ENCODE peak calls at places on chromosomes 6 and 20, in eight cellular contexts. One of them, this sample, is unnamed.

GRCh38 chr20:49586967-49587587 is 19.1 kb upstream of the PTGIS start:
- DNase-seq in cardiac fibroblast: peak; percentile 37
- DNase-seq in cardiac muscle cell: peak; percentile 57
- DNase-seq in NCI-H187 treated with DMSO at 0.1 percent for 48 hours: no peak
- DNase-seq in ACHN: no peak
- DNase-seq in A172: no peak
- DNase-seq in right atrium auricular region: no peak
- DNase-seq in HT-29: no peak
- DNase-seq in this sample: no peak

GRCh38 chr6:169640347-169640972 is 61.4 kb downstream of the WDR27 start:
- DNase-seq in NCI-H187 treated with DMSO at 0.1 percent for 48 hours: no peak
- DNase-seq in HT-29: no peak
- DNase-seq in ACHN: no peak
- DNase-seq in cardiac fibroblast: no peak
- DNase-seq in cardiac muscle cell: peak; percentile 23
- DNase-seq in A172: no peak
- DNase-seq in right atrium auricular region: no peak
- DNase-seq in this sample: no peak

GRCh38 chr20:10115021-10115420 is 80.2 kb downstream of the ANKEF1 start:
- DNase-seq in A172: peak; percentile 73
- DNase-seq in ACHN: peak; percentile 34
- DNase-seq in NCI-H187 treated with DMSO at 0.1 percent for 48 hours: no peak
- DNase-seq in HT-29: no peak
- DNase-seq in right atrium auricular region: no peak
- DNase-seq in cardiac fibroblast: peak; percentile 73
- DNase-seq in cardiac muscle cell: peak; percentile 62
- DNase-seq in this sample: no peak

GRCh38 chr6:21536280-21536766 is 57.2 kb upstream of the SOX4 start:
- DNase-seq in cardiac muscle cell: no peak
- DNase-seq in right atrium auricular region: no peak
- DNase-seq in cardiac fibroblast: no peak
- DNase-seq in HT-29: no peak
- DNase-seq in ACHN: no peak
- DNase-seq in A172: no peak
- DNase-seq in NCI-H187 treated with DMSO at 0.1 percent for 48 hours: no peak
- DNase-seq in this sample: no peak

GRCh38 chr6:117188627-117189201 is 76.6 kb upstream of the VGLL2 start:
- DNase-seq in cardiac muscle cell: no peak
- DNase-seq in NCI-H187 treated with DMSO at 0.1 percent for 48 hours: no peak
- DNase-seq in right atrium auricular region: no peak
- DNase-seq in cardiac fibroblast: peak; percentile 18
- DNase-seq in ACHN: peak; percentile 19
- DNase-seq in A172: no peak
- DNase-seq in HT-29: peak; percentile 33
- DNase-seq in this sample: no peak

GRCh38 chr20:17023811-17024210 is 203.0 kb upstream of the PCSK2 start:
- DNase-seq in cardiac muscle cell: no peak
- DNase-seq in right atrium auricular region: no peak
- DNase-seq in cardiac fibroblast: no peak
- DNase-seq in ACHN: no peak
- DNase-seq in HT-29: no peak
- DNase-seq in NCI-H187 treated with DMSO at 0.1 percent for 48 hours: no peak
- DNase-seq in A172: peak; percentile 14
- DNase-seq in this sample: peak; percentile 44

GRCh38 chr20:38032585-38033329 is 499 bp downstream of the TTI1 start:
- DNase-seq in cardiac fibroblast: peak; percentile 18
- DNase-seq in HT-29: peak; percentile 34
- DNase-seq in A172: no peak
- DNase-seq in right atrium auricular region: no peak
- DNase-seq in NCI-H187 treated with DMSO at 0.1 percent for 48 hours: no peak
- DNase-seq in cardiac muscle cell: no peak
- DNase-seq in ACHN: no peak
- DNase-seq in this sample: no peak

GRCh38 chr20:51400051-51400926 is 142.2 kb downstream of the NFATC2 start:
- DNase-seq in ACHN: no peak
- DNase-seq in cardiac fibroblast: peak; percentile 23
- DNase-seq in right atrium auricular region: no peak
- DNase-seq in cardiac muscle cell: no peak
- DNase-seq in NCI-H187 treated with DMSO at 0.1 percent for 48 hours: no peak
- DNase-seq in A172: no peak
- DNase-seq in HT-29: no peak
- DNase-seq in this sample: no peak

GRCh38 chr6:128932061-128932460 is 49.1 kb downstream of the LAMA2 start:
- DNase-seq in cardiac fibroblast: peak; percentile 26
- DNase-seq in right atrium auricular region: no peak
- DNase-seq in NCI-H187 treated with DMSO at 0.1 percent for 48 hours: no peak
- DNase-seq in ACHN: no peak
- DNase-seq in HT-29: no peak
- DNase-seq in cardiac muscle cell: no peak
- DNase-seq in A172: no peak
- DNase-seq in this sample: no peak

GRCh38 chr6:69792292-69792691 is 4.5 kb downstream of the LMBRD1 start:
- DNase-seq in cardiac muscle cell: no peak
- DNase-seq in NCI-H187 treated with DMSO at 0.1 percent for 48 hours: no peak
- DNase-seq in HT-29: no peak
- DNase-seq in right atrium auricular region: no peak
- DNase-seq in cardiac fibroblast: no peak
- DNase-seq in A172: no peak
- DNase-seq in ACHN: no peak
- DNase-seq in this sample: no peak

GRCh38 chr6:116010400-116011095 is 50.1 kb downstream of the FRK start:
- DNase-seq in right atrium auricular region: peak; percentile 77
- DNase-seq in NCI-H187 treated with DMSO at 0.1 percent for 48 hours: no peak
- DNase-seq in A172: peak; percentile 65
- DNase-seq in HT-29: peak; percentile 92
- DNase-seq in cardiac fibroblast: peak; percentile 83
- DNase-seq in cardiac muscle cell: peak; percentile 85
- DNase-seq in ACHN: peak; percentile 65
- DNase-seq in this sample: peak; percentile 44

GRCh38 chr6:125818659-125819297 is 28.0 kb downstream of the NCOA7 start:
- DNase-seq in ACHN: no peak
- DNase-seq in cardiac fibroblast: peak; percentile 26
- DNase-seq in HT-29: peak; percentile 45
- DNase-seq in right atrium auricular region: no peak
- DNase-seq in NCI-H187 treated with DMSO at 0.1 percent for 48 hours: no peak
- DNase-seq in A172: no peak
- DNase-seq in cardiac muscle cell: peak; percentile 55
- DNase-seq in this sample: no peak

GRCh38 chr6:52231411-52232127 is 12.7 kb downstream of the IL17F start:
- DNase-seq in NCI-H187 treated with DMSO at 0.1 percent for 48 hours: no peak
- DNase-seq in ACHN: no peak
- DNase-seq in cardiac fibroblast: no peak
- DNase-seq in right atrium auricular region: no peak
- DNase-seq in HT-29: no peak
- DNase-seq in cardiac muscle cell: no peak
- DNase-seq in A172: no peak
- DNase-seq in this sample: no peak

GRCh38 chr6:73216859-73217258 is 8.4 kb downstream of the KHDC1L start:
- DNase-seq in cardiac fibroblast: no peak
- DNase-seq in ACHN: no peak
- DNase-seq in HT-29: no peak
- DNase-seq in NCI-H187 treated with DMSO at 0.1 percent for 48 hours: no peak
- DNase-seq in A172: no peak
- DNase-seq in right atrium auricular region: no peak
- DNase-seq in cardiac muscle cell: no peak
- DNase-seq in this sample: no peak

GRCh38 chr6:121439456-121440250 is 4.2 kb downstream of the GJA1 start:
- DNase-seq in cardiac fibroblast: no peak
- DNase-seq in ACHN: no peak
- DNase-seq in NCI-H187 treated with DMSO at 0.1 percent for 48 hours: no peak
- DNase-seq in cardiac muscle cell: no peak
- DNase-seq in HT-29: no peak
- DNase-seq in A172: no peak
- DNase-seq in right atrium auricular region: no peak
- DNase-seq in this sample: no peak

GRCh38 chr6:73028124-73028766 is 197.1 kb downstream of the KHDC1L start:
- DNase-seq in cardiac fibroblast: no peak
- DNase-seq in A172: no peak
- DNase-seq in HT-29: no peak
- DNase-seq in ACHN: no peak
- DNase-seq in cardiac muscle cell: no peak
- DNase-seq in right atrium auricular region: no peak
- DNase-seq in NCI-H187 treated with DMSO at 0.1 percent for 48 hours: no peak
- DNase-seq in this sample: no peak

GRCh38 chr6:128156315-128157111 is 255.7 kb upstream of the THEMIS start:
- DNase-seq in cardiac fibroblast: no peak
- DNase-seq in cardiac muscle cell: no peak
- DNase-seq in A172: no peak
- DNase-seq in ACHN: no peak
- DNase-seq in HT-29: no peak
- DNase-seq in right atrium auricular region: no peak
- DNase-seq in NCI-H187 treated with DMSO at 0.1 percent for 48 hours: no peak
- DNase-seq in this sample: no peak

This sample was measured in NCI-H1092 treated with DMSO at 0.1 percent for 48 hours.